ENCODE peak calls at places on chromosomes 11 and 22, in seven cellular contexts. Z is AG04450, N is neural progenitor cell, W is body of pancreas, E is kidney, O is pancreas, V is OCI-LY7. M is an unnamed sample.

GRCh38 chr11:6099577-6099976 is 7.9 kb upstream of the OR56B4 start:
- DNase-seq in W (no peak), V (peak), O (no peak), N (no peak), E (no peak), Z (no peak), M (no peak)

GRCh38 chr11:4032097-4032496 is 62.5 kb upstream of the RRM1 start:
- DNase-seq in N (no peak), W (no peak), V (no peak), Z (no peak), E (no peak), O (no peak), M (no peak)

GRCh38 chr22:36398602-36399472 is 11.1 kb upstream of the MYH9 start:
- DNase-seq in O (no peak), N (no peak), E (no peak), W (no peak), V (no peak), Z (no peak), M (no peak)

GRCh38 chr11:103949781-103950180 is 86.7 kb upstream of the DDI1 start:
- DNase-seq in V (no peak), E (no peak), O (no peak), Z (no peak), W (no peak), N (no peak), M (no peak)

GRCh38 chr11:45556851-45557707 is 108.3 kb downstream of the CHST1 start:
- DNase-seq in N (no peak), W (no peak), Z (no peak), E (no peak), O (no peak), V (no peak), M (no peak)

GRCh38 chr22:17706451-17706900 is 67.8 kb downstream of the BID start:
- DNase-seq in V (peak), O (no peak), N (no peak), W (peak), Z (peak), E (no peak), M (no peak)

GRCh38 chr11:129969973-129970372 is 32.7 kb downstream of the PRDM10 start:
- DNase-seq in E (no peak), V (no peak), W (no peak), N (no peak), Z (no peak), O (no peak), M (no peak)

GRCh38 chr11:27139742-27140141 is 99.1 kb downstream of the BBOX1 start:
- DNase-seq in Z (peak), E (no peak), N (no peak), O (no peak), V (no peak), W (no peak), M (no peak)

GRCh38 chr11:12232819-12233601 is 122.6 kb downstream of the MICAL2 start:
- DNase-seq in Z (peak), O (no peak), W (no peak), V (no peak), E (no peak), N (no peak), M (no peak)

GRCh38 chr22:19643448-19644313 is 70.6 kb upstream of the SEPTIN5 start:
- DNase-seq in E (no peak), N (no peak), Z (no peak), W (no peak), V (no peak), O (no peak), M (peak)

GRCh38 chr22:23276656-23277582 is 96.6 kb downstream of the BCR start:
- DNase-seq in E (no peak), V (no peak), O (no peak), Z (no peak), W (no peak), N (no peak), M (no peak)

GRCh38 chr11:539971-540481 is 2.7 kb downstream of the LRRC56 start:
- DNase-seq in O (no peak), W (no peak), Z (no peak), V (no peak), E (no peak), N (no peak), M (no peak)

GRCh38 chr11:86954288-86955110 is 696 bp downstream of the FZD4 start:
- DNase-seq in O (peak), V (no peak), Z (no peak), E (peak), N (peak), W (peak), M (peak)

GRCh38 chr22:47043835-47044721 is 281.6 kb downstream of the TBC1D22A start:
- DNase-seq in E (peak), V (no peak), W (peak), O (peak), N (peak), Z (peak), M (no peak)

GRCh38 chr11:3202759-3203158 is 15.9 kb downstream of the MRGPRG start:
- DNase-seq in W (no peak), O (no peak), V (no peak), E (peak), N (no peak), Z (no peak), M (no peak)

GRCh38 chr11:68038718-68039525 is at the start of gene TCIRG1:
- DNase-seq in Z (no peak), W (peak), O (peak), N (peak), E (peak), V (peak), M (peak)

GRCh38 chr11:31995525-31996123 is 95.2 kb upstream of the RCN1 start:
- DNase-seq in V (peak), N (no peak), O (no peak), W (no peak), Z (no peak), E (no peak), M (no peak)

GRCh38 chr11:17403977-17404759 is 15.7 kb upstream of the KCNJ11 start:
- DNase-seq in W (no peak), E (peak), O (no peak), N (no peak), Z (no peak), V (peak), M (no peak)

GRCh38 chr11:94613120-94613519 is 46.0 kb downstream of the PIWIL4 start:
- DNase-seq in N (no peak), E (no peak), Z (no peak), W (no peak), O (no peak), V (no peak), M (no peak)

DNA sequence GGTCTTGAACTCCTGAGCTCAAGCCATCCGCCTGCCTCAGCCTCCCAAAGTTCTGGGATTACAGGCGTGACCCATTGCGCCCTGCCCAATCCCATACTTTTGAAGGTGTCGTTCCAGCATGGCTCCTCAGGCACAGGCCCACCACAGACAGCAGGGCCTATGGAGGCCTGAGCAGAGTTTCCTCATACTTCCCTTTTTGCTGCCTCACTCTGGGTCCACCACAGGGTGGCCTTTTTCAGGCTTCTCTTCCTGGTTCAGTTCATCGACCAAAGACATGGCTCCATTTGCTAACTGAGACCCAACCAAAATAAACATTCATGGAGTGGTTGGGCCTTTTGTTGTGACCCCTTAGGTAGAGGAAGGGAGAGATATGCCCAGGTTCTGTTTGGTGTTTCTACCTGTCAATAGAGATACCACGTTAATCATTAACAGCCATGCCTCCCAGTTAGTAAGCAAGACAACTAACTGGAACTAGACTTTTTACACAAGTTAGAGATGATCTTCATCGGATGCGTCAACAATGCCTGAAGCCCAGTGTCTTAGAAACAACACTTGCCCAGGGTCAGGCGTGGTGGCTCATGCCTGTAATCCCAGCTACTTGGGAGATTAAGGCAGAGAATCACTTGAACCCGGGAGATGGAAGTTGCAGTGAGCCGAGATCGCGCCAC is 35.1 kb downstream of the TRIOBP start:
- DNase-seq in N (no peak), W (peak), E (no peak), O (no peak), V (peak), Z (no peak), M (no peak)
- TF ChIP-seq CTCF in N (no peak), W (no peak), E (peak), O (peak), V (peak), Z (peak), M (no peak)

DNA sequence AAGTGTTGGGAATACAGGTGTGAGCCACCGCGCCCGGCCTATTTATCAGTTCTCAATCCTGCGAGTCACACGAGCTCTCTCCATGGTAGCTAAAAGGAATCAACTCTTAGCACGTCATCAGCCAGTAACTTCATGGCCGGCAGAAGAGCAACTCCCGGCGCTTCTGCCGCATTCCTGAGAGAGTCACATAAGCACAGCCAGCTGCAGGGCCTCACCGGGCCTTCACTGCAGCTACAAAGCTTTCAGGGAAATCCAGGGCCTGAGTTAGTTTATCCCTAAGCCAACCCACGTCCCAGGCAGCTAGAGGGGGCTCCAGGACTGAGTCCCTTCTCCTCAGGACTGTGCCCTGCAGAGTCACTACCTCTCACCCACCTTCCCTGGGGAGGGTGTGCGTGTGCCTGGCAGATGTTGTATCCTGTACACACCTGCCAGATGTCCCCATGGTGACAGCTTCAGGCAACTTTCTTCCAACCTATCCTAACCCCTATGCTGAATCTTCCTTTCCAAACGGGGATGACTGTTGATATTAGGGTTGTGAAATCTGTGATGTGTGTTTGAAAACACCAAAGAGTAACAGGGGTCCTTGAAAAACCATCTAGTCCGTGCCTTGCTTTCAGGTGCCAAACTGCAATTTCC is 45.9 kb upstream of the ARFGAP3 start:
- DNase-seq in W (no peak), N (peak), O (no peak), E (no peak), Z (peak), V (no peak), M (no peak)
- H3K27ac ChIP-seq in W (peak), N (no peak), O (no peak), E (no peak), Z (peak), V (no peak), M (peak)

DNA sequence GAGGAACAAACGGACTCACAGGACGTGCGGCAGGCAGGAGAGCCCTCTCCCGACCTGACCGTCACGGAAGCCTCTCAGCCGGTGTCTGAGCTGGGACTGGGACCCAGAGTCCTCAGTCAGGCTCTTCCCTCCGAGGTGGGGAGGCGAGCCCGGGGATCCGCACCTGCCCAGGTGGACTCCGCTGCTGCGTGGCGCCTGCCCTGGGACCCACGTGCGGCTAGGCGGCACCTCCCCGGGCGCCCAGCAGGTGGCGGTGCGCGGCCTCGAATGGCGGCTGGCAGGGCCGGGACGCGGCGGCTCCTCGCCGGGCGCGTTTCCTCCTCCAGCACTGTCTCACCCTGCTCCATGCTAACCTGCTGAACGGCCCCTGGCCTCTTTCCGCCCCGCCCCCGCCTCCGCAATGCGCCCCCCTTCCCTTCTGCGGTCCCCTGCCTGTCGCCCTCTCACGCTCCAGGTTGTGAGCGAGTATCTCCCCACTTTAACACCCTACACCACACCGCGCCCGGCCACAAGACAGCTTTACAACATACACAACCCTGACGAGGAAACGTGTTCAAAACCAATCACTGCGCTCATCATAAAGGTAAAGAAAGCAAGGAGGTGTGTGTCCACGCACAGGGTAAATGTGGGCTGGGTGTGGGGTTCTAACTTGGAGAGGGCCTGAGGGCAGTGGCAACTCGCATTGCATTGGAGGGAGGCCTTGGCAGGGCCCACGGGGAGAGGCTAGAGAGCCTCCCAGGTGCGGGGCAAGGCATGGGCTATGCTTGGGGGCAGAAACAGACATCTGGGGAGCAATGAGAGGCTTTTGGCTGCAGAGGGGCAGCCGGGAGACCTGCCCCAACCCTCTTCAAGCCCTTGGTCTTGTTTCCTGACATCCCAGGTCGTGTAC is 25.9 kb upstream of the ATXN10 start:
- DNase-seq in V (peak), E (peak), W (peak), Z (no peak), N (peak), O (peak), M (no peak)
- H3K4me3 ChIP-seq in V (no peak), E (no peak), W (no peak), Z (peak), N (no peak), O (no peak), M (peak)

DNA sequence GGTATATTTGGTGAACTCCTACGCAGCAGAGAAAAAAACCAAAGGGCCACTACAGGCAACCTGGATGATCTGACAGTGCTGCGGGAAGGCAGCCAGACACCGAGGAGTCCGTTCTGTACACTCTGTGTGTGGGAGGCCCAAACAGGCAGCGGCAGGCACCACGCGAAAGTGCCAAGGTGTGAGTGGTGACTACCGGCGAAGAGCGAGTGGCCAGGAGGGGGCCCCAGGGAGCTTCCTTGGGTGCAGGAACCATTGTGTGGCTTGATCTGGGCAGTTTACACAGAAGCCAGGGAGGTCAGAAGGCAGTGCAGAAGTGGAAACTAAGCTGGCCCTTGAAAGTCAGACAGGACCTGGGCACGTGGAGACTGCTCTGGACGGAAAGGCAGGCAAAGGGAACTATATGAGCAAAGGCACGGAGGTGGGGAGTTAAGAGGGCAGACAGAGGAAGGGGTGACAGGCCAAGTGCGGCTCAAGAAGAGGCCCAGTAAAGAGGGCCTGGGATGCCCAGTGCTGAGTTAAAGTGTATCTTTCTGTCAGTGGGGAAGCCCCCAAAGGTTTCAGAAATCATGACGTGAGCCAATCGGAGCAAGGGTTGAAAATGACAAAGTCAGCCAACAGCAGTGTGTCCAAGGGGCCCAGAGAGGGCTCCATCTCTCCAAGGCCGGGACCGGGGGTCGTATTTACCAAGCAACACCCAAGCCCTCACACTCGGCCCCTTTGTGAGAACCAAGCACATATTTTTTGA is 10.6 kb downstream of the TMEM184B start:
- DNase-seq in Z (no peak), V (peak), O (peak), N (peak), E (no peak), W (peak), M (no peak)
- TF ChIP-seq CTCF in Z (peak), V (peak), O (peak), N (peak), E (peak), W (peak), M (peak)

DNA sequence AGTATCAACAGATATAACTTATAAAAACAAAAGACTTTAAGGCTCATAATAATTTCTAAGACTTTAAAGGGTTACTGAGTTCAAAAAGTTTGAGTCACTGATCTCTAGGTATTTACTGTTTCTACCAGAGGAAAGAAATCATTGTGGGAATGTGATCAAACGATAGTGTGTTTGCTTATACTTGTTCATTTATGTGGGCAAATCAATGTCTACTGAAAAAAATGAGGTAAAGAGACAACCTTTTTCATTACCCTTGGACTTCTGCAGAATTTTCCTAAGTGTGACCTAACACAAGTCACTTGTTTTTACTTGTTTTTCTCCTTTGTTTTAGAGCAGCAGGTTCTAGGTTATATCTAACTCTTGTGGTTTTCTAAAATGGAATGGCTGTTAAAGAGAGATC is 65.4 kb downstream of the PRR5L start:
- DNase-seq in Z (no peak), V (no peak), O (no peak), W (no peak), E (no peak), N (no peak), M (no peak)
- H3K27ac ChIP-seq in Z (peak), V (no peak), O (no peak), W (no peak), E (no peak), N (no peak), M (no peak)

DNA sequence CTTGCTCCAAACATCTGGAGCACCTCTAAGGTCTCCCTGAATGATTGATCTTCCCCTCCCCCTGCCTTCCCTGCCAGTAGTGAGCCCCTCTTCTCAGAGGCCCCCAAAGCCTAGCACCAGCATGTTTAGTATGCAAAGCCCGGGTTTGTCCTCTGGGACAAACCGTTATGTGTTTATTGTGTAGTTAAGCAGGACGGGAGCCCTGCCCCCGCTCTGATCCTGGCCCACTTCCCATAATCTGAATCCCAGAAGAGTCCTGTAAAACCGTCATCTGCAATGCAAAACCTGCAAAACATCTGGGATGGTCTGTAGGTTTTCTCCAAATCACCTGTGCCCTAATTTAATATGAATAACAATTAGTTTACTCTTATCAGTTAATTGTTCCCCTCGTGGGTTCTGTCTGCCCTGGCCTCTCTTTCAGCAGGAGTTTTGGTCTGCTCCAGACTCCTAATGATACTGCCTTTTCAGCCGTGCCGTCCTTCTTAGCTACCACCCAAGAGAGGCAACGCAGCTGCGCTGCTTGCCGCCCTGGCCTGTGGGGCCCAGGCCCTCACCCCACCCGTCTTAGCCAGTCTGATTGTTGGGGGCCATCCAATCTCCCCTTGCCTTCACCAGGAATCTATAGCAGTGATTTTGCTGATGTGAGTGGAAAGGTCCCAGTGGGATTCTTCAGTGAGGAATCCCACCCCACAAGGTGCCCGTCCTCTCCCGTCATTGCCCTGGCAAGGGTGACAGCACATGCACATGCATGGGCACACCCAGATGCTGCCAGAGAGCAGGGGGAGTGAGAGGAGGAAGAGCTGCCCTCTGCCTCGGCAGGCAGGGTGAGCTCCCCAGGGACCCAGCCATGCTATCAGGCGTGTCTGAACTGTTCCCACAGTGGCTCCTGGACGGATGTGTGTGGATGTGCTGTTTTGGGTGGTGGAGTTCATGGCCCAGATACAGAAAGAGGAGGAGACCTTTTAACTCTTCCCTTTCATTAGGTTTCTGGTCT is 3.0 kb upstream of the B3GAT1 start:
- DNase-seq in E (no peak), W (no peak), V (peak), O (no peak), Z (no peak), N (peak), M (no peak)
- H3K4me3 ChIP-seq in E (no peak), W (no peak), V (no peak), O (no peak), Z (no peak), N (peak), M (no peak)

DNA sequence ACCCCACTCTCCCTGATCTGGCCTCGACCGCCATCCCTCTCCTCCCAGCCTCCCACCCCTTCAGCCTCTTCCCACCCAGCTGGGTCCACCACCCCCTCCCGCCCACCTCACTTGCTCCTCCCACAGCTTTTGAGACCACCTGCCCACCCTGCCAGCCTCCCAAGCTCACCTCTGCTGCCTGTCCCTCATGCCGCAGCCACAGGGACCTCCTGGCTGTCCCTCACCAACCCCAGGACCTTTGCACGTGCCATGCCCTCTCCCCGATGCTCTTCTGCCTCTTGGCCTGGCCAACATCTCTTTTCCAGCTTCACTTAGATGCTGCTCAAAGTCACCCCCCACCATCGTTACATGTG is 6.5 kb downstream of the PNPLA5 start:
- DNase-seq in V (no peak), Z (no peak), O (no peak), E (no peak), W (no peak), N (no peak), M (no peak)
- TF ChIP-seq CTCF in V (peak), Z (no peak), O (no peak), E (no peak), W (no peak), N (no peak), M (no peak)

M was measured in coronary artery.